ENCODE peak calls at places on chromosomes 16 and 17, in nine cellular contexts. W is GM19239, R is NCI-H1092 treated with DMSO at 0.1 percent for 48 hours, N is heart left ventricle, Y is AG08395, D is RPMI7951, O is astrocyte of the spinal cord, J is NCI-H1694 treated with DMSO at 0.1 percent for 48 hours, F is natural killer cell. Z is an unnamed sample.

GRCh38 chr17:66423436-66423922 is 121.1 kb downstream of the PRKCA start:
- DNase-seq in Y (no peak), N (no peak), W (no peak), D (no peak), R (no peak), O (peak; percentile 44), F (no peak), J (no peak), Z (no peak)

GRCh38 chr16:9138731-9139501 is 47.5 kb downstream of the HAPSTR1 start:
- DNase-seq in F (peak; percentile 52), R (peak; percentile 57), W (peak; percentile 28), N (peak; percentile 73), D (peak; percentile 45), Y (peak; percentile 76), J (peak; percentile 61), O (peak; percentile 60), Z (peak; percentile 61)

GRCh38 chr16:4306439-4307214 is 9.2 kb upstream of the GLIS2 start:
- DNase-seq in Y (no peak), D (no peak), O (no peak), J (no peak), N (no peak), W (peak; percentile 50), R (peak; percentile 81), F (peak; percentile 34), Z (peak; percentile 57)

GRCh38 chr16:87921236-87921773 is 15.0 kb downstream of the CA5A start:
- DNase-seq in J (no peak), N (no peak), F (no peak), W (no peak), Y (no peak), R (no peak), O (no peak), D (no peak), Z (no peak)

GRCh38 chr17:18280239-18280638 is 19.8 kb downstream of the MIEF2 start:
- DNase-seq in O (no peak), W (no peak), D (no peak), N (no peak), J (no peak), Y (no peak), R (no peak), F (no peak), Z (no peak)

GRCh38 chr16:69132424-69133252 is at the start of the genes CHTF8 and UTP4:
- DNase-seq in D (peak; percentile 79), R (peak; percentile 77), N (peak; percentile 90), J (peak; percentile 35), O (peak; percentile 79), Y (peak; percentile 92), W (peak; percentile 81), F (peak; percentile 82), Z (peak; percentile 93)

GRCh38 chr17:18314059-18314730 is 599 bp downstream of the TOP3A start:
- DNase-seq in R (no peak), F (no peak), D (peak; percentile 6), J (no peak), N (no peak), O (peak; percentile 21), Y (no peak), W (no peak), Z (no peak)

GRCh38 chr17:3935825-3936355 is 19.6 kb upstream of the P2RX1 start:
- DNase-seq in J (no peak), O (peak; percentile 61), N (no peak), D (no peak), W (no peak), F (no peak), Y (no peak), R (no peak), Z (no peak)

GRCh38 chr17:50798424-50799344 is 31.4 kb upstream of the ANKRD40CL start:
- DNase-seq in J (no peak), Y (no peak), D (no peak), R (no peak), N (no peak), F (no peak), O (no peak), W (no peak), Z (no peak)

GRCh38 chr16:87263418-87264052 is 53.7 kb downstream of the C16orf95 start:
- DNase-seq in N (no peak), O (no peak), Y (no peak), D (no peak), R (no peak), W (no peak), F (no peak), J (no peak), Z (no peak)

GRCh38 chr17:1939979-1940809 is 84.9 kb downstream of the RTN4RL1 start:
- DNase-seq in W (no peak), Y (no peak), D (no peak), F (no peak), O (no peak), R (no peak), J (peak; percentile 78), N (no peak), Z (no peak)

GRCh38 chr16:8572063-8572918 is 18.0 kb downstream of the TMEM114 start:
- DNase-seq in J (no peak), W (no peak), F (no peak), D (no peak), N (no peak), R (peak; percentile 6), O (no peak), Y (no peak), Z (no peak)

GRCh38 chr17:71799657-71800056 is 321.2 kb upstream of the SOX9 start:
- DNase-seq in R (no peak), J (no peak), Y (no peak), W (no peak), F (no peak), D (no peak), O (no peak), N (no peak), Z (no peak)

GRCh38 chr17:63772801-63773271 is 561 bp downstream of the CCDC47 start:
- DNase-seq in Y (peak; percentile 17), O (peak; percentile 31), D (peak; percentile 22), F (no peak), R (peak; percentile 10), W (no peak), J (no peak), N (no peak), Z (no peak)

GRCh38 chr16:20944861-20945390 is 44.4 kb downstream of the LYRM1 start:
- DNase-seq in R (no peak), Y (no peak), D (peak; percentile 64), N (no peak), J (no peak), W (no peak), F (no peak), O (peak; percentile 13), Z (no peak)

GRCh38 chr17:28174352-28175046 is 132.0 kb downstream of the NLK start:
- DNase-seq in J (no peak), F (peak; percentile 18), N (no peak), W (peak; percentile 10), R (no peak), O (no peak), Y (no peak), D (no peak), Z (peak; percentile 24)

GRCh38 chr16:27174798-27175197 is 28.5 kb upstream of the KDM8 start:
- DNase-seq in D (peak; percentile 64), F (no peak), J (no peak), O (no peak), W (no peak), R (no peak), N (no peak), Y (peak; percentile 26), Z (no peak)

GRCh38 chr16:52515068-52515671 is 31.8 kb downstream of the TOX3 start:
- DNase-seq in J (no peak), N (no peak), W (no peak), R (peak; percentile 44), D (no peak), O (no peak), F (no peak), Y (no peak), Z (no peak)

GRCh38 chr17:19248923-19249574 is 11.9 kb downstream of the EPN2 start:
- DNase-seq in D (peak; percentile 90), R (no peak), Y (peak; percentile 92), W (no peak), N (peak; percentile 32), O (peak; percentile 88), F (no peak), J (no peak), Z (no peak)

GRCh38 chr17:79645022-79645776 is 34.3 kb upstream of the RBFOX3 start:
- DNase-seq in J (no peak), Y (no peak), O (no peak), F (peak; percentile 7), D (no peak), R (no peak), N (peak; percentile 6), W (no peak), Z (no peak)

GRCh38 chr17:4140125-4140524 is 2.7 kb downstream of the ZZEF1 start:
- DNase-seq in D (no peak), F (no peak), R (no peak), N (no peak), W (no peak), J (no peak), Y (no peak), O (no peak), Z (no peak)

GRCh38 chr17:44927696-44928095 is 12.4 kb upstream of the GFAP start:
- DNase-seq in J (no peak), F (no peak), R (no peak), Y (no peak), N (no peak), O (no peak), D (no peak), W (no peak), Z (no peak)

GRCh38 chr17:57677301-57677700 is 67.8 kb downstream of the CCDC182 start:
- DNase-seq in R (no peak), D (no peak), F (no peak), O (no peak), N (peak; percentile 2), W (no peak), Y (no peak), J (no peak), Z (no peak)

GRCh38 chr16:74999208-74999682 is 421 bp downstream of the ZNRF1 start:
- DNase-seq in J (no peak), D (peak; percentile 29), Y (peak; percentile 36), N (peak; percentile 40), R (peak; percentile 53), O (no peak), W (no peak), F (peak; percentile 30), Z (peak; percentile 79)

GRCh38 chr17:49842846-49843245 is 5.0 kb downstream of the TAC4 start:
- DNase-seq in F (no peak), W (no peak), J (no peak), N (no peak), O (no peak), Y (no peak), R (no peak), D (no peak), Z (no peak)

GRCh38 chr17:28999216-28999615 is 6.6 kb downstream of the SEZ6 start:
- DNase-seq in F (no peak), Y (no peak), N (no peak), J (peak; percentile 58), W (no peak), O (no peak), D (no peak), R (peak; percentile 53), Z (no peak)

GRCh38 chr17:70169707-70170597 is 620 bp downstream of the KCNJ2 start:
- DNase-seq in O (peak; percentile 57), Y (peak; percentile 34), R (no peak), J (no peak), D (peak; percentile 5), N (no peak), F (no peak), W (no peak), Z (no peak)